ENCODE peak calls at places on chromosomes 7 and 10, in four cellular contexts. J, N, I and Y are unnamed samples.

GRCh38 chr10:75040576-75040975 is 70.9 kb upstream of the SAMD8 start:
- DNase-seq in I (no peak), J (no peak), N (no peak), Y (no peak)

GRCh38 chr7:92340016-92340415 is 94.2 kb downstream of the ANKIB1 start:
- DNase-seq in I (no peak), N (no peak), J (no peak), Y (no peak)

GRCh38 chr7:118590107-118590506 is 365.6 kb downstream of the ANKRD7 start:
- DNase-seq in J (no peak), I (no peak), N (no peak), Y (peak; percentile 45)

GRCh38 chr10:909831-910230 is 21.7 kb downstream of the LARP4B start:
- DNase-seq in N (no peak), I (no peak), J (no peak), Y (no peak)

GRCh38 chr10:103933557-103934121 is 15.7 kb upstream of the STN1 start:
- DNase-seq in I (no peak), N (no peak), J (peak; percentile 69), Y (no peak)

GRCh38 chr10:44968101-44968886 is 8.7 kb downstream of the RASSF4 start:
- DNase-seq in I (no peak), N (no peak), J (peak; percentile 18), Y (no peak)

GRCh38 chr10:23927926-23928325 is 281.0 kb upstream of the KIAA1217 start:
- DNase-seq in I (no peak), N (no peak), J (no peak), Y (no peak)

GRCh38 chr10:120456143-120456625 is 843 bp upstream of the PLPP4 start:
- DNase-seq in N (no peak), I (no peak), J (no peak), Y (no peak)

GRCh38 chr7:74130518-74130917 is 43.6 kb upstream of the EIF4H start:
- DNase-seq in I (no peak), J (no peak), N (no peak), Y (no peak)

GRCh38 chr7:69465262-69465661 is 133.0 kb upstream of the AUTS2 start:
- DNase-seq in J (no peak), I (no peak), N (no peak), Y (no peak)

GRCh38 chr7:27992092-27992491 is 188.5 kb downstream of the JAZF1 start:
- DNase-seq in J (no peak), I (no peak), N (no peak), Y (no peak)

GRCh38 chr10:74992068-74992467 is 119.4 kb upstream of the SAMD8 start:
- DNase-seq in N (no peak), J (no peak), I (no peak), Y (no peak)

GRCh38 chr7:24949884-24950283 is 30.1 kb downstream of the OSBPL3 start:
- DNase-seq in J (no peak), I (no peak), N (no peak), Y (no peak)

GRCh38 chr7:47535033-47535703 is 46.7 kb downstream of the TNS3 start:
- DNase-seq in J (no peak), N (no peak), I (peak; percentile 48), Y (no peak)

GRCh38 chr7:136245327-136246004 is 268.3 kb upstream of the MTPN start:
- DNase-seq in N (no peak), I (no peak), J (no peak), Y (no peak)

GRCh38 chr7:85890244-85890811 is 703.5 kb upstream of the SEMA3D start:
- DNase-seq in J (no peak), N (peak; percentile 12), I (peak; percentile 48), Y (no peak)

GRCh38 chr7:30926323-30926722 is 14.7 kb downstream of the AQP1 start:
- DNase-seq in I (peak; percentile 85), N (no peak), J (peak; percentile 11), Y (no peak)

GRCh38 chr7:30923774-30924413 is 12.2 kb downstream of the AQP1 start:
- DNase-seq in N (no peak), I (peak; percentile 17), J (no peak), Y (no peak)

GRCh38 chr7:30925913-30926312 is 14.3 kb downstream of the AQP1 start:
- DNase-seq in I (peak; percentile 88), J (peak; percentile 10), N (no peak), Y (no peak)

GRCh38 chr7:30924624-30925023 is 13.0 kb downstream of the AQP1 start:
- DNase-seq in N (no peak), J (no peak), I (no peak), Y (no peak)

DNA sequence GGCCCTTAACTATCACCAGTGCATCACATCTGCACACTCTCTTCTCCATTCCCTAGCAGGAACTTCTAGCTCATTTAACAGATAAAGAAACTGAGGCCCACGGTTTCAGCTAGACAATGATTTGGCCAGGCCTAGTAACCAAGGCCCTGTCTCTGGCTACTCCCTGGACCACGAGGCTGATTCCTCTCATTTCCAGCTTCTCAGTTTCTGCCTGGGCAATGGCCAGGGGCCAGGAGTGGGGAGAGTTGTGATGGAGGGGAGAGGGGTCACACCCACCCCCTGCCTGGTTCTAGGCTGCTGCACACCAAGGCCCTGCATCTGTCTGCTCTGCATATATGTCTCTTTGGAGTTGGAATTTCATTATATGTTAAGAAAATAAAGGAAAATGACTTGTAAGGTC is 13.5 kb downstream of the AQP1 start:
- DNase-seq in I (peak; percentile 32), N (no peak), J (no peak), Y (no peak)
- H3K27ac ChIP-seq in I (no peak overlapping the region), N (no peak overlapping the region), J (no peak overlapping the region), Y (no peak overlapping the region)

DNA sequence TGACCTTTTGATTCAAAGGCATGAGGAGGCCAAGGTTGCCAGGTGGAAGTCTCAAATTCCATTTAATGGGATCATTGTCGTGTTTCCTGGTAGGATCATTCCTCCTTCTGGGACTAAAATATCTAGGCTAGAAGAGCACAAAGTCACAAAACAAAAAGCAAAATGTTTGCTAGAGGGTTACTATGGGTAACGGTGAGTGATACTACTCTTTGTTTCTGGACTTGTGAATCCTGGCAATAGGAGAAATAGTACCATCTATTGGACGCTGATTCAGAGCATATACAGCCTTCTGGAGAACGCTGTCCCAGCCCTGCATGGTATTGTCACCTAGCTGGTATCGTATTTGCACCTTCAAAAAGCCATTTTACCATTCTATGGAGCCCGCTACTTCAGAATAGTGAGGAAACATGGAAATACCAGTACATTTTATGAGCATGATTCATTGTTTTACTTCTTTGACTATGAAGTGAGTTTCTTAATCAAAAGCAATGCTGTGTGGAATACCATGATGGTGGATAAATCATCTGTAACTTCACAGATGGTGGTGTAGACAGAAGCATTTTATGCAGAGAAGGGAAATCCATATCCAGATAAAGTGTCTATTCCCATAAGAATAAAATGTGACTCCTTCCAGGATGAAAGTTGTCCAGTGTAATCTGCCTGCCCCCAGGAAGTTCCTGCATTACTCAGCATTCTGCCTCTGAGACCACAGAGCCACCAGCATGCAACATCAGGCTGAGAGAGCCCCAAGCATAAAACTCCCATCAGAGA is 361.1 kb downstream of the ETV1 start:
- DNase-seq in N (no peak), I (no peak), J (no peak), Y (no peak)
- H3K27ac ChIP-seq in N (no peak overlapping the region), I (no peak overlapping the region), J (no peak overlapping the region), Y (no peak overlapping the region)

DNA sequence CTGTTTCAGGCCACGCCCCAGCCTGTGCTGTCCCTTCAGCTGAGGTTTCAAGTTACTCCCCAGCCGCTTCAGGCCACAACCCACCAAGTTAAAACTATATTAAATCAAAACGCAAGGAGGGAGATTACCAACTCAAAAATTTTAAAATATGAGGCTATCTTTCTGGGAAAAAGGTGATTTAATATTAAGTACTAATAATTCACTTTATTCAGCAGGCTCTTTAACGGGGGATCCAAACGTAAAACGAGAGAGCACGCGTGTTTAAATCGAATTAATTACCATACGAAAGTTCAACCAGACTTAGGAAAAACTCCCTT is 1.2 kb upstream of the AKR1B15 start:
- DNase-seq in J (peak; percentile 71), I (no peak), N (no peak), Y (peak; percentile 60)
- H3K27ac ChIP-seq in J (no peak overlapping the region), I (no peak overlapping the region), N (no peak overlapping the region), Y (no peak overlapping the region)

DNA sequence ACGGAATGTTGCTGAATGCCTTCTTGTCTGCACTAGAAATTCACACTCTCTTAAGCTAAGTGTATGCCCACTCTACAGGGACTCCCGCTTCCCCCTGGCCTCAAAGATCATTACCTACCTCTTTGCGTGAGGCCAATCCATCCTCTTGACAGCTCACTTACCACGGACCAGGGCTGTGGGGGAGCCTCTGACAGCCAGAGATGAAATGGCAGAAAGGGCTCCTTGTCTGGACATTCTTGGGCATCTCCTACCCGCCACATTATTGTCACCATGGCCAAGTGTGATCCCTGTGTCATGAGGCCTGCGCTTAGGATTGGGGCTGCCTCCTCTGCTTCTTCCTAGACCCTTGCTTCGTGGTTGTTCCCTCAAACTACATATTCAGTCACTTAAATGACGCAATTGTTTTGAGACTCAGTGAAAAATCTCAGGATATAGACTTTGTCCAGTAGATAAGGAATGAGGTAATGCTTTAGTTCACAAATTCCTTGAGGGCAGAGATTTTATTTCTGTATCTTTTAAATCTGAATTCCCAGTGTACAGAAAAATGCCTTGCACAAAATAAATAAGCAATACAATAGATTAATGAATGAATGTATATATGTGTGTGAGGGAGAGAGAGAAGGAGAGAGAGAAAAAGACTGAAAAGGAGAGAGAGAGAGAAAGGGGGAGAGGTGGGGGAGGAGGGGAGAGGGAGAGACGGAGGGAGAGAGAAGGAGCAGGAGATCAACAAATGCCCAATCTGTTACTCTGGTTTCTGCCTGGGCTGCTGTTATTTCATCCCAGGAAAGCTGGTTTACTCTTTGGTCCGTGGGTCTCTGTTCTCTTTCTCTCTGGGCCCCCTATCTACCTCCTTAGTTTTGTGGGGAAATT is 159.0 kb downstream of the PLXNA4 start:
- DNase-seq in I (no peak), J (no peak), N (no peak), Y (no peak)
- H3K27ac ChIP-seq in I (no peak overlapping the region), J (no peak overlapping the region), N (no peak overlapping the region), Y (no peak overlapping the region)

GRCh38 chr7:7490003-7490402 is 45.7 kb downstream of the COL28A1 start:
- DNase-seq in N (no peak), I (no peak), J (no peak), Y (no peak)
- H3K27ac ChIP-seq in N (no peak overlapping the region), I (no peak overlapping the region), J (no peak overlapping the region), Y (no peak overlapping the region)

GRCh38 chr7:100689230-100690135 is 4.6 kb downstream of the GIGYF1 start:
- DNase-seq in J (no peak), N (no peak), I (no peak), Y (no peak)

GRCh38 chr7:100686822-100687211 is 7.2 kb downstream of the GIGYF1 start:
- DNase-seq in I (no peak), N (no peak), J (no peak), Y (no peak)

GRCh38 chr7:100687740-100688592 is 6.1 kb downstream of the GIGYF1 start:
- DNase-seq in I (no peak), N (no peak), J (no peak), Y (no peak)

GRCh38 chr7:100687261-100687660 is 6.8 kb downstream of the GIGYF1 start:
- DNase-seq in I (no peak), J (no peak), N (no peak), Y (no peak)

DNA sequence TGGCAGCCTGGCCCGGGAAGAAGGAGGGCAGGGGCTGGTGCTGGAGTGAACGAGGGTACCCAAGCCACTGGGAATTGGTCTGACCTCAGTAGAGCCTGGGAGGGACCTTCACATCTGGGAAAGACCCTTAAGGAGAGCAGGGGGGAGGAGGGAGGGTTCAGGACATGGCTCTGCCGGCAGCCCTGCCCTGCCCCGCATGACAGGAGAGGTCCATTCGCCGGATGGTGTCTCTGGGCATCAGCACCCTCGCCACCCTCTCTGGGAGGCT is 5.5 kb downstream of the GIGYF1 start:
- DNase-seq in I (no peak), N (no peak), J (no peak), Y (no peak)
- H3K27ac ChIP-seq in I (no peak overlapping the region), N (no peak overlapping the region), J (no peak overlapping the region), Y (no peak overlapping the region)